ENCODE peak calls at places on chromosomes 13 and 19, in five cellular contexts. S, Y, R, W and T are unnamed samples.

GRCh38 chr19:6891761-6892385 is 4.5 kb downstream of the ADGRE1 start:
- DNase-seq in R (no peak), Y (no peak), W (no peak), S (no peak), T (no peak)

GRCh38 chr19:10784257-10784656 is 51.8 kb downstream of the TMED1 start:
- DNase-seq in Y (no peak), W (no peak), R (no peak), S (no peak), T (no peak)

GRCh38 chr13:73877399-73877798 is 256.8 kb downstream of the KLF12 start:
- DNase-seq in W (no peak), Y (no peak), R (no peak), S (no peak), T (no peak)

GRCh38 chr19:37928527-37929286 is 21.7 kb downstream of the SIPA1L3 start:
- DNase-seq in W (no peak), Y (no peak), S (no peak), R (no peak), T (no peak)

GRCh38 chr13:50552424-50552966 is 291.0 kb downstream of the DLEU7 start:
- DNase-seq in Y (no peak), R (peak), S (no peak), W (no peak), T (no peak)

GRCh38 chr19:2756921-2757881 is 17.4 kb upstream of the SLC39A3 start:
- DNase-seq in W (peak), R (no peak), S (no peak), Y (no peak), T (no peak)

GRCh38 chr19:4851551-4852290 is 15.7 kb downstream of the PLIN3 start:
- DNase-seq in Y (no peak), R (peak), W (peak), S (no peak), T (peak)

GRCh38 chr19:2039959-2040646 is 10.9 kb downstream of the MKNK2 start:
- DNase-seq in R (no peak), Y (no peak), S (no peak), W (peak), T (no peak)

GRCh38 chr13:29496241-29496712 is 99.2 kb downstream of the SLC7A1 start:
- DNase-seq in W (no peak), R (no peak), Y (no peak), S (no peak), T (no peak)

GRCh38 chr13:31947105-31947504 is 84.5 kb upstream of the FRY start:
- DNase-seq in Y (no peak), S (no peak), W (no peak), R (no peak), T (peak)

GRCh38 chr13:50809133-50810090 is 34.1 kb downstream of the DLEU7 start:
- DNase-seq in S (no peak), R (no peak), W (no peak), Y (peak), T (peak)

GRCh38 chr13:113938716-113939115 is 35.2 kb downstream of the C13orf46 start:
- DNase-seq in R (no peak), Y (no peak), W (peak), S (no peak), T (no peak)

GRCh38 chr13:103078145-103078544 is 11.9 kb upstream of the SLC10A2 start:
- DNase-seq in S (no peak), R (no peak), Y (no peak), W (no peak), T (no peak)

GRCh38 chr19:35533822-35534521 is 716 bp downstream of the GAPDHS start:
- DNase-seq in R (peak), S (peak), Y (no peak), W (peak), T (peak)

GRCh38 chr19:40585677-40586422 is 9.2 kb downstream of the SHKBP1 start:
- DNase-seq in S (peak), Y (no peak), W (peak), R (peak), T (peak)

GRCh38 chr13:114259974-114260373 is 21.4 kb upstream of the UPF3A start:
- DNase-seq in W (no peak), Y (no peak), R (no peak), S (no peak), T (no peak)

GRCh38 chr13:66927562-66927961 is 302.6 kb downstream of the PCDH9 start:
- DNase-seq in W (no peak), R (no peak), S (no peak), Y (no peak), T (no peak)

GRCh38 chr19:31127132-31127967 is 221.9 kb downstream of the TSHZ3 start:
- DNase-seq in W (peak), R (peak), S (peak), Y (peak), T (peak)

GRCh38 chr19:57106646-57107235 is 13.0 kb upstream of the USP29 start:
- DNase-seq in Y (no peak), R (no peak), S (no peak), W (no peak), T (no peak)

GRCh38 chr19:57099199-57099661 is 20.6 kb upstream of the USP29 start:
- DNase-seq in S (peak), R (peak), Y (peak), W (peak), T (peak)

GRCh38 chr19:57105976-57106610 is 13.7 kb upstream of the USP29 start:
- DNase-seq in S (no peak), W (no peak), R (no peak), Y (no peak), T (no peak)

GRCh38 chr19:57103573-57104277 is 16.1 kb upstream of the USP29 start:
- DNase-seq in Y (peak), R (peak), W (peak), S (peak), T (peak)
- H3K4me3 ChIP-seq in Y (peak), R (no peak), W (peak), S (no peak), T (peak)

GRCh38 chr19:47601180-47601904 is 7.6 kb upstream of the BICRA start:
- DNase-seq in R (no peak), W (peak), S (no peak), Y (no peak), T (no peak)
- H3K4me3 ChIP-seq in R (peak), W (peak), S (no peak), Y (no peak), T (peak)

GRCh38 chr19:51461723-51462161 is 3.5 kb upstream of the SIGLEC8 start:
- DNase-seq in R (no peak), Y (no peak), W (no peak), S (no peak), T (no peak)

GRCh38 chr19:51458051-51458645 is at the start of gene SIGLEC8:
- DNase-seq in R (no peak), Y (no peak), W (no peak), S (no peak), T (no peak)

GRCh38 chr19:51458899-51459592 is 792 bp upstream of the SIGLEC8 start:
- DNase-seq in W (no peak), S (no peak), R (no peak), Y (no peak), T (no peak)

GRCh38 chr19:51462276-51462675 is 4.0 kb upstream of the SIGLEC8 start:
- DNase-seq in Y (no peak), W (peak), R (no peak), S (no peak), T (no peak)

GRCh38 chr19:51460164-51460992 is 2.1 kb upstream of the SIGLEC8 start:
- DNase-seq in R (peak), W (peak), S (no peak), Y (no peak), T (no peak)
- H3K4me3 ChIP-seq in R (no peak), W (peak), S (no peak), Y (peak), T (peak)

GRCh38 chr19:33316521-33317284 is 14.4 kb upstream of the CEBPA start:
- DNase-seq in S (no peak), W (peak), R (no peak), Y (no peak), T (no peak)
- H3K4me3 ChIP-seq in S (no peak), W (no peak), R (no peak), Y (no peak), T (no peak)

GRCh38 chr19:15107056-15108010 is at the start of gene SYDE1:
- DNase-seq in W (peak), S (peak), Y (no peak), R (peak), T (peak)
- H3K4me3 ChIP-seq in W (peak), S (peak), Y (peak), R (peak), T (peak)

GRCh38 chr13:42412812-42413795 is 141.2 kb downstream of the AKAP11 start:
- DNase-seq in Y (no peak), W (no peak), S (no peak), R (peak), T (no peak)
- H3K4me3 ChIP-seq in Y (no peak), W (no peak), S (no peak), R (no peak), T (no peak)

DNA sequence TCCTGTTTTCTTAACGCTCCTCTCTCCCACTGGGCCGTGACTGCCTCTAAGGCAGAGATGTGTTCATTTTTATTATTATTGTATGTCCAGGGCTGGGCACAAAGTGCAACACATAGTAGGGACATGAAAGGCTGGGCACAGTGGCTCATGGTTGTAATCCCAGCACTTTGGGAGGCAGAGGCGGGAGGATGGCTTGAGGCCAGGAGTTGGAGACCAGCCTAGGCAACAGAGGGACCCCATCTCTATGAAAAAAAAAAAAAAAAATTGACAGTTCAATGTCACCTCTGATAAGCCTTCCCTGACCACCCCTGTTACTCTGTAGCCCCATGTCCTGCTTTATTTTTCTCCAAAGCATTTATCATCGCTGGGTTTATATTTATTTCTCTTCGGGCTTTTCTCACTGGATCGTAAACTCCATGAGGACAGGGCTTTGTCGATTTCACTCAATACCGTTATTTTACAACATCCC is 481 bp upstream of the SAE1 start:
- DNase-seq in Y (no peak), S (peak), R (no peak), W (no peak), T (no peak)
- H3K4me3 ChIP-seq in Y (no peak), S (no peak), R (no peak), W (peak), T (no peak)

GRCh38 chr19:49533551-49534488 is 6.0 kb downstream of the RCN3 start:
- DNase-seq in R (peak), Y (no peak), S (peak), W (peak), T (peak)
- H3K4me3 ChIP-seq in R (peak), Y (peak), S (peak), W (peak), T (peak)